ENCODE peak calls at places on chromosome 10, in eight cellular contexts. X is PC-3, M is mammary epithelial cell, B is posterior vena cava, N is choroid plexus epithelial cell, Y is lung microvascular endothelial cell, A is HEK293T, R is Right ventricle myocardium superior. K is an unnamed sample.

GRCh38 chr10:52639652-52640051 is 132.9 kb downstream of the MBL2 start:
- DNase-seq in X (peak; percentile 50), M (peak; percentile 33), B (no peak), N (no peak), Y (no peak), A (no peak), R (no peak), K (no peak)

GRCh38 chr10:4451512-4451911 is 374.5 kb upstream of the AKR1E2 start:
- DNase-seq in X (no peak), M (no peak), B (no peak), N (no peak), Y (no peak), A (no peak), R (no peak), K (no peak)

GRCh38 chr10:27138277-27138676 is 15.9 kb downstream of the YME1L1 start:
- DNase-seq in X (no peak), M (no peak), B (no peak), N (no peak), Y (no peak), A (no peak), R (no peak), K (no peak)

GRCh38 chr10:1123198-1123597 is 67.0 kb downstream of the WDR37 start:
- DNase-seq in X (no peak), M (no peak), B (no peak), N (peak; percentile 59), Y (no peak), A (no peak), R (no peak), K (no peak)

GRCh38 chr10:86659721-86660438 is 5.5 kb downstream of the OPN4 start:
- DNase-seq in X (no peak), M (no peak), B (peak; percentile 79), N (no peak), Y (no peak), A (no peak), R (peak; percentile 40), K (peak; percentile 88)

GRCh38 chr10:49433069-49433468 is 37.2 kb upstream of the DRGX start:
- DNase-seq in X (no peak), M (no peak), B (no peak), N (no peak), Y (no peak), A (no peak), R (no peak), K (no peak)

GRCh38 chr10:78974409-78975317 is 94.1 kb upstream of the ZMIZ1 start:
- DNase-seq in X (peak; percentile 95), M (peak; percentile 89), B (peak; percentile 91), N (peak; percentile 88), Y (peak; percentile 92), A (peak; percentile 73), R (peak; percentile 56), K (no peak)

GRCh38 chr10:112471878-112472487 is 25.0 kb downstream of the VTI1A start:
- DNase-seq in X (peak; percentile 48), M (peak; percentile 28), B (no peak), N (peak; percentile 81), Y (peak; percentile 70), A (peak; percentile 65), R (no peak), K (no peak)

GRCh38 chr10:46559231-46559671 is 2.8 kb upstream of the GPRIN2 start:
- DNase-seq in X (no peak), M (no peak), B (peak; percentile 66), N (no peak), Y (no peak), A (no peak), R (no peak), K (peak; percentile 88)

GRCh38 chr10:86674912-86675311 is 6.6 kb downstream of the LDB3 start:
- DNase-seq in X (no peak), M (no peak), B (no peak), N (no peak), Y (no peak), A (no peak), R (no peak), K (no peak)

GRCh38 chr10:30827531-30828120 is 198.1 kb upstream of the LYZL2 start:
- DNase-seq in X (no peak), M (no peak), B (no peak), N (peak; percentile 75), Y (no peak), A (no peak), R (no peak), K (no peak)

GRCh38 chr10:90344226-90344625 is 513.6 kb downstream of the HTR7 start:
- DNase-seq in X (peak; percentile 22), M (peak; percentile 18), B (no peak), N (no peak), Y (no peak), A (no peak), R (no peak), K (no peak)